ENCODE peak calls at places on chromosomes 11 and 22, in six cellular contexts. Z, R, D, U, K and P are unnamed samples.

GRCh38 chr11:84564180-84564866 is 1062.8 kb downstream of the DLG2 start:
- DNase-seq in Z (peak; percentile 65), R (peak; percentile 12), D (no peak), U (no peak), K (peak; percentile 33), P (peak; percentile 34)

GRCh38 chr11:12052676-12053605 is 44.5 kb upstream of the DKK3 start:
- DNase-seq in Z (no peak), R (no peak), D (no peak), U (no peak), K (no peak), P (no peak)

GRCh38 chr22:26496456-26496855 is 12.8 kb downstream of the SRRD start:
- DNase-seq in Z (no peak), R (no peak), D (no peak), U (no peak), K (no peak), P (no peak)

GRCh38 chr11:130609121-130610035 is 160.9 kb downstream of the ADAMTS15 start:
- DNase-seq in Z (peak; percentile 78), R (no peak), D (no peak), U (peak; percentile 21), K (no peak), P (no peak)

GRCh38 chr11:96259053-96259837 is 83.8 kb downstream of the MAML2 start:
- DNase-seq in Z (peak; percentile 66), R (no peak), D (no peak), U (no peak), K (no peak), P (no peak)

GRCh38 chr11:119663279-119663678 is 65.7 kb downstream of the NECTIN1 start:
- DNase-seq in Z (no peak), R (peak; percentile 93), D (no peak), U (peak; percentile 57), K (no peak), P (no peak)

GRCh38 chr22:48836673-48837340 is 990.9 kb downstream of the BRD1 start:
- DNase-seq in Z (no peak), R (no peak), D (no peak), U (no peak), K (no peak), P (no peak)

GRCh38 chr11:27524155-27524554 is 17.6 kb upstream of the LIN7C start:
- DNase-seq in Z (peak; percentile 39), R (no peak), D (no peak), U (no peak), K (no peak), P (no peak)

GRCh38 chr11:10544491-10545470 is 3.8 kb upstream of the RNF141 start:
- DNase-seq in Z (no peak), R (no peak), D (no peak), U (no peak), K (no peak), P (no peak)

GRCh38 chr11:27592111-27592780 is 85.7 kb upstream of the LIN7C start:
- DNase-seq in Z (peak; percentile 34), R (no peak), D (no peak), U (no peak), K (no peak), P (no peak)

GRCh38 chr11:78646564-78647185 is 72.0 kb upstream of the NARS2 start:
- DNase-seq in Z (peak; percentile 73), R (no peak), D (no peak), U (no peak), K (peak; percentile 84), P (peak; percentile 57)

GRCh38 chr22:50672471-50673230 is at the start of gene SHANK3:
- DNase-seq in Z (no peak), R (no peak), D (no peak), U (no peak), K (no peak), P (peak; percentile 43)

GRCh38 chr11:93756748-93757147 is 15.3 kb downstream of the C11orf54 start:
- DNase-seq in Z (no peak), R (no peak), D (no peak), U (no peak), K (no peak), P (no peak)

GRCh38 chr22:24514241-24515024 is 19.3 kb downstream of the UPB1 start:
- DNase-seq in Z (no peak), R (no peak), D (no peak), U (no peak), K (no peak), P (peak; percentile 50)